ENCODE peak calls at places on chromosomes 12 and 14, in nine cellular contexts. R is activated naive CD4-positive, alpha-beta T cell treated with anti-CD3 and anti-CD28 coated beads, Interleukin-2, amount 50 U/mL, for 72 hours; L is RWPE1; F is upper lobe of right lung; G is progenitor cell of endocrine pancreas; O is GM03348; I is GM10248; X is H4; Q is NCI-H460. T is an unnamed sample.

GRCh38 chr12:94010307-94010706 is 138.1 kb upstream of the PLXNC1 start:
- DNase-seq in R (no peak), L (no peak), F (no peak), G (no peak), O (no peak), I (no peak), X (no peak), Q (no peak), T (no peak)

GRCh38 chr14:37021406-37021805 is 151.0 kb downstream of the SLC25A21 start:
- DNase-seq in R (no peak), L (no peak), F (no peak), G (no peak), O (no peak), I (no peak), X (no peak), Q (no peak), T (no peak)

GRCh38 chr14:70254476-70254961 is 65.8 kb upstream of the SLC8A3 start:
- DNase-seq in R (no peak), L (peak; percentile 24), F (peak; percentile 78), G (peak; percentile 34), O (peak; percentile 20), I (peak; percentile 49), X (peak; percentile 44), Q (peak; percentile 36), T (peak; percentile 28)

GRCh38 chr14:97712471-97712870 is 915.3 kb downstream of the VRK1 start:
- DNase-seq in R (no peak), L (no peak), F (no peak), G (no peak), O (no peak), I (no peak), X (no peak), Q (no peak), T (no peak)

GRCh38 chr14:63874223-63874622 is 21.4 kb downstream of the SYNE2 start:
- DNase-seq in R (no peak), L (no peak), F (no peak), G (no peak), O (no peak), I (no peak), X (no peak), Q (no peak), T (no peak)

GRCh38 chr12:50249464-50250229 is 33.7 kb downstream of the LIMA1 start:
- DNase-seq in R (no peak), L (no peak), F (no peak), G (no peak), O (no peak), I (peak; percentile 28), X (no peak), Q (no peak), T (no peak)

GRCh38 chr12:22856120-22856699 is 231.2 kb downstream of the ETNK1 start:
- DNase-seq in R (no peak), L (peak; percentile 13), F (no peak), G (no peak), O (peak; percentile 36), I (no peak), X (peak; percentile 38), Q (peak; percentile 34), T (no peak)

GRCh38 chr12:108312885-108313203 is 26.3 kb downstream of the CMKLR1 start:
- DNase-seq in R (no peak), L (no peak), F (peak; percentile 77), G (no peak), O (no peak), I (no peak), X (peak; percentile 67), Q (no peak), T (no peak)

GRCh38 chr12:132600048-132601032 is 10.0 kb downstream of the LRCOL1 start:
- DNase-seq in R (no peak), L (peak; percentile 52), F (peak; percentile 84), G (peak; percentile 54), O (peak; percentile 92), I (peak; percentile 73), X (peak; percentile 60), Q (peak; percentile 74), T (peak; percentile 48)

GRCh38 chr12:124480469-124481256 is 86.7 kb downstream of the NCOR2 start:
- DNase-seq in R (peak; percentile 70), L (peak; percentile 62), F (no peak), G (no peak), O (no peak), I (peak; percentile 86), X (peak; percentile 93), Q (no peak), T (peak; percentile 98)

GRCh38 chr12:124928912-124929530 is 14.6 kb upstream of the UBC start:
- DNase-seq in R (no peak), L (peak; percentile 76), F (no peak), G (no peak), O (no peak), I (no peak), X (no peak), Q (no peak), T (no peak)

GRCh38 chr12:71060426-71060825 is 97.4 kb downstream of the TSPAN8 start:
- DNase-seq in R (no peak), L (no peak), F (no peak), G (no peak), O (no peak), I (no peak), X (no peak), Q (no peak), T (no peak)

GRCh38 chr14:26370118-26370517 is 227.7 kb downstream of the NOVA1 start:
- DNase-seq in R (no peak), L (no peak), F (no peak), G (no peak), O (no peak), I (no peak), X (no peak), Q (no peak), T (no peak)

GRCh38 chr14:21057803-21058675 is at the start of gene RNASE8:
- DNase-seq in R (no peak), L (no peak), F (no peak), G (no peak), O (peak; percentile 40), I (no peak), X (peak; percentile 29), Q (no peak), T (peak; percentile 36)

GRCh38 chr14:101082036-101082435 is 178.5 kb upstream of the RTL1 start:
- DNase-seq in R (no peak), L (no peak), F (peak; percentile 46), G (no peak), O (no peak), I (no peak), X (no peak), Q (no peak), T (no peak)

GRCh38 chr12:106831699-106832098 is 57.2 kb downstream of the RIC8B start:
- DNase-seq in R (no peak), L (no peak), F (no peak), G (no peak), O (no peak), I (no peak), X (no peak), Q (no peak), T (no peak)

GRCh38 chr14:38404100-38404541 is 148.2 kb upstream of the CLEC14A start:
- DNase-seq in R (no peak), L (peak; percentile 3), F (no peak), G (no peak), O (peak; percentile 49), I (no peak), X (no peak), Q (no peak), T (peak; percentile 74)

GRCh38 chr12:101671157-101671791 is 26.2 kb upstream of the CHPT1 start:
- DNase-seq in R (no peak), L (no peak), F (no peak), G (no peak), O (no peak), I (peak; percentile 38), X (no peak), Q (no peak), T (no peak)

GRCh38 chr12:112239020-112239419 is 113.7 kb downstream of the TRAFD1 start:
- DNase-seq in R (no peak), L (no peak), F (no peak), G (no peak), O (no peak), I (no peak), X (no peak), Q (no peak), T (no peak)

GRCh38 chr14:90062852-90063539 is 1.2 kb downstream of the KCNK13 start:
- DNase-seq in R (no peak), L (no peak), F (no peak), G (no peak), O (no peak), I (no peak), X (no peak), Q (no peak), T (no peak)

GRCh38 chr12:116818341-116818856 is 62.8 kb downstream of the HRK start:
- DNase-seq in R (peak; percentile 56), L (no peak), F (no peak), G (no peak), O (no peak), I (peak; percentile 29), X (no peak), Q (no peak), T (no peak)

GRCh38 chr12:57182918-57183575 is 33.5 kb upstream of the NXPH4 start:
- DNase-seq in R (peak; percentile 75), L (peak; percentile 93), F (peak; percentile 84), G (peak; percentile 71), O (peak; percentile 89), I (peak; percentile 95), X (peak; percentile 53), Q (peak; percentile 69), T (peak; percentile 56)

GRCh38 chr12:48350249-48351021 is at the start of gene ZNF641:
- DNase-seq in R (peak; percentile 82), L (peak; percentile 54), F (peak; percentile 94), G (no peak), O (peak; percentile 95), I (peak; percentile 85), X (peak; percentile 64), Q (peak; percentile 68), T (peak; percentile 76)

GRCh38 chr14:105581551-105582341 is 55.4 kb downstream of the TMEM121 start:
- DNase-seq in R (peak; percentile 50), L (no peak), F (peak; percentile 55), G (no peak), O (no peak), I (peak; percentile 68), X (no peak), Q (no peak), T (no peak)

GRCh38 chr12:124581299-124581698 is 13.9 kb upstream of the NCOR2 start:
- DNase-seq in R (no peak), L (peak; percentile 72), F (no peak), G (no peak), O (no peak), I (no peak), X (no peak), Q (no peak), T (no peak)

GRCh38 chr12:114403044-114403689 is 2.8 kb downstream of the TBX5 start:
- DNase-seq in R (no peak), L (no peak), F (no peak), G (peak; percentile 54), O (peak; percentile 77), I (no peak), X (no peak), Q (no peak), T (no peak)

GRCh38 chr12:97943359-97943758 is 480.8 kb downstream of the RMST start:
- DNase-seq in R (no peak), L (no peak), F (no peak), G (no peak), O (no peak), I (no peak), X (no peak), Q (no peak), T (no peak)

GRCh38 chr12:96981053-96981452 is 74.0 kb downstream of the NEDD1 start:
- DNase-seq in R (no peak), L (peak; percentile 4), F (no peak), G (no peak), O (peak; percentile 87), I (no peak), X (peak; percentile 18), Q (no peak), T (no peak)

GRCh38 chr12:5745251-5745888 is 199.7 kb downstream of the ANO2 start:
- DNase-seq in R (no peak), L (peak; percentile 48), F (peak; percentile 70), G (peak; percentile 86), O (peak; percentile 76), I (peak; percentile 58), X (peak; percentile 63), Q (peak; percentile 53), T (no peak)

GRCh38 chr12:30268036-30268435 is 427.6 kb downstream of the IPO8 start:
- DNase-seq in R (no peak), L (no peak), F (no peak), G (no peak), O (no peak), I (no peak), X (no peak), Q (no peak), T (no peak)

GRCh38 chr12:95230313-95230712 is 12.7 kb downstream of the VEZT start:
- DNase-seq in R (no peak), L (no peak), F (no peak), G (no peak), O (no peak), I (no peak), X (no peak), Q (no peak), T (no peak)